ENCODE peak calls at places on chromosomes 3 and 15, in four cellular contexts. One of them, this sample, is unnamed. For H3K4me1 and H3K36me3, the result is how much of the 10 kb centered on the place peaks cover.

GRCh38 chr3:12729313-12729676 is 29.8 kb downstream of the TMEM40 start:
- DNase-seq in right atrium auricular region: no peak
- DNase-seq in right lobe of liver: no peak
- DNase-seq in ovary: no peak
- DNase-seq in this sample: no peak

GRCh38 chr15:27088584-27089232 is 117.7 kb downstream of the GABRG3 start:
- DNase-seq in ovary: no peak
- DNase-seq in right atrium auricular region: no peak
- DNase-seq in right lobe of liver: no peak
- DNase-seq in this sample: no peak

GRCh38 chr3:123431007-123431657 is 17.8 kb downstream of the ADCY5 start:
- DNase-seq in right lobe of liver: no peak
- DNase-seq in right atrium auricular region: no peak
- DNase-seq in ovary: no peak
- DNase-seq in this sample: no peak

GRCh38 chr15:55742498-55742926 is 440 bp downstream of the PRTG start:
- DNase-seq in right lobe of liver: peak
- DNase-seq in ovary: peak
- DNase-seq in right atrium auricular region: no peak
- DNase-seq in this sample: peak

GRCh38 chr15:73944161-73945099 is 18.2 kb downstream of the LOXL1 start:
- DNase-seq in right atrium auricular region: no peak
- DNase-seq in right lobe of liver: no peak
- DNase-seq in ovary: no peak
- DNase-seq in this sample: no peak

GRCh38 chr3:190127207-190127606 is 6.5 kb upstream of the P3H2 start:
- DNase-seq in right atrium auricular region: no peak
- DNase-seq in right lobe of liver: no peak
- DNase-seq in ovary: no peak
- DNase-seq in this sample: no peak

GRCh38 chr3:190983875-190984274 is 121.4 kb upstream of the GMNC start:
- DNase-seq in ovary: no peak
- DNase-seq in right atrium auricular region: no peak
- DNase-seq in right lobe of liver: no peak
- DNase-seq in this sample: no peak

GRCh38 chr15:96160269-96160668 is 170.2 kb upstream of the NR2F2 start:
- DNase-seq in right atrium auricular region: no peak
- DNase-seq in ovary: peak
- DNase-seq in right lobe of liver: no peak
- DNase-seq in this sample: no peak

GRCh38 chr3:149319750-149320149 is 13.7 kb downstream of the TM4SF18 start:
- DNase-seq in right atrium auricular region: no peak
- DNase-seq in ovary: no peak
- DNase-seq in right lobe of liver: no peak
- DNase-seq in this sample: no peak

GRCh38 chr15:45454825-45455224 is 67.7 kb downstream of the SLC30A4 start:
- DNase-seq in right lobe of liver: peak
- DNase-seq in ovary: peak
- DNase-seq in right atrium auricular region: no peak
- DNase-seq in this sample: peak

GRCh38 chr3:120681506-120682038 is 467 bp downstream of the HGD start:
- DNase-seq in right lobe of liver: no peak
- DNase-seq in right atrium auricular region: no peak
- DNase-seq in ovary: no peak
- DNase-seq in this sample: no peak

GRCh38 chr3:188284455-188285212 is 130.7 kb downstream of the LPP start:
- DNase-seq in ovary: no peak
- DNase-seq in right atrium auricular region: no peak
- DNase-seq in right lobe of liver: no peak
- DNase-seq in this sample: no peak

GRCh38 chr3:14803981-14804834 is 14.6 kb upstream of the FGD5 start:
- DNase-seq in right lobe of liver: no peak
- DNase-seq in ovary: no peak
- DNase-seq in right atrium auricular region: no peak
- DNase-seq in this sample: no peak

GRCh38 chr3:12294885-12295580 is 6.2 kb downstream of the PPARG start:
- DNase-seq in right lobe of liver: no peak
- DNase-seq in ovary: no peak
- DNase-seq in right atrium auricular region: no peak
- DNase-seq in this sample: no peak

GRCh38 chr3:101300073-101300472 is 20.3 kb downstream of the IMPG2 start:
- DNase-seq in right lobe of liver: no peak
- DNase-seq in right atrium auricular region: no peak
- DNase-seq in ovary: no peak
- DNase-seq in this sample: no peak

GRCh38 chr3:111073186-111073585 is 1.6 kb downstream of the NECTIN3 start:
- DNase-seq in right atrium auricular region: no peak
- DNase-seq in right lobe of liver: no peak
- DNase-seq in ovary: no peak
- DNase-seq in this sample: peak

GRCh38 chr3:107938128-107938527 is 152.7 kb downstream of the CD47 start:
- DNase-seq in right lobe of liver: no peak
- DNase-seq in right atrium auricular region: no peak
- DNase-seq in ovary: no peak
- DNase-seq in this sample: peak

GRCh38 chr3:156472150-156472549 is 82.8 kb downstream of the SSR3 start:
- DNase-seq in ovary: no peak
- DNase-seq in right lobe of liver: no peak
- DNase-seq in right atrium auricular region: no peak
- DNase-seq in this sample: no peak

GRCh38 chr15:85563328-85563727 is 182.9 kb downstream of the AKAP13 start:
- DNase-seq in right lobe of liver: no peak
- DNase-seq in ovary: no peak
- DNase-seq in right atrium auricular region: no peak
- DNase-seq in this sample: no peak

GRCh38 chr3:124780356-124780755 is 50.1 kb downstream of the UMPS start:
- DNase-seq in right lobe of liver: no peak
- DNase-seq in right atrium auricular region: peak
- DNase-seq in ovary: peak
- DNase-seq in this sample: peak

GRCh38 chr3:71492566-71492965 is 91.0 kb downstream of the FOXP1 start:
- DNase-seq in right lobe of liver: no peak
- DNase-seq in right atrium auricular region: no peak
- DNase-seq in ovary: no peak
- DNase-seq in this sample: no peak

GRCh38 chr15:79897701-79898113 is 893 bp upstream of the MTHFS start:
- DNase-seq in right lobe of liver: no peak
- DNase-seq in right atrium auricular region: no peak
- DNase-seq in ovary: no peak
- DNase-seq in this sample: no peak

GRCh38 chr3:184561329-184562145 is at the start of gene EPHB3:
- DNase-seq in ovary: peak
- DNase-seq in right atrium auricular region: peak
- DNase-seq in right lobe of liver: peak
- DNase-seq in this sample: peak

GRCh38 chr15:38050529-38050928 is 116.1 kb downstream of the TMCO5A start:
- DNase-seq in right atrium auricular region: no peak
- DNase-seq in right lobe of liver: no peak
- DNase-seq in ovary: no peak
- DNase-seq in this sample: no peak

GRCh38 chr3:9934235-9934621 is 594 bp downstream of the CRELD1 start:
- DNase-seq in ovary: no peak
- DNase-seq in right atrium auricular region: no peak
- DNase-seq in right lobe of liver: no peak
- DNase-seq in this sample: no peak

GRCh38 chr3:143098032-143098764 is 21.4 kb upstream of the CHST2 start:
- DNase-seq in ovary: no peak
- DNase-seq in right lobe of liver: no peak
- DNase-seq in right atrium auricular region: no peak
- DNase-seq in this sample: no peak

GRCh38 chr3:186640473-186640818 is 247 bp downstream of the FETUB start:
- DNase-seq in right lobe of liver: peak
- DNase-seq in right atrium auricular region: no peak
- DNase-seq in ovary: no peak
- DNase-seq in this sample: no peak

GRCh38 chr3:52153389-52154096 is 680 bp downstream of the POC1A start:
- DNase-seq in right atrium auricular region: no peak
- DNase-seq in ovary: peak
- DNase-seq in right lobe of liver: no peak
- DNase-seq in this sample: peak

GRCh38 chr3:159796744-159797143 is 191.9 kb upstream of the IL12A start:
- DNase-seq in ovary: no peak
- DNase-seq in right atrium auricular region: no peak
- DNase-seq in right lobe of liver: no peak
- DNase-seq in this sample: no peak

GRCh38 chr15:74036271-74037170 is 42.0 kb downstream of the PML start:
- DNase-seq in ovary: no peak
- DNase-seq in right lobe of liver: peak
- DNase-seq in right atrium auricular region: no peak
- DNase-seq in this sample: peak

GRCh38 chr3:11810276-11810675 is 36.4 kb downstream of the TAMM41 start:
- DNase-seq in right lobe of liver: no peak
- DNase-seq in right atrium auricular region: no peak
- DNase-seq in ovary: no peak
- DNase-seq in this sample: no peak

GRCh38 chr3:161854232-161854771 is 357.7 kb downstream of the OTOL1 start:
- DNase-seq in ovary: no peak
- DNase-seq in right lobe of liver: no peak
- DNase-seq in right atrium auricular region: no peak
- DNase-seq in this sample: no peak

GRCh38 chr15:51969728-51970127 is 1.9 kb downstream of the LEO1 start:
- DNase-seq in right atrium auricular region: no peak
- DNase-seq in ovary: no peak
- DNase-seq in right lobe of liver: no peak
- DNase-seq in this sample: no peak

GRCh38 chr15:38253448-38253847 is 812 bp downstream of the SPRED1 start:
- DNase-seq in right lobe of liver: no peak
- DNase-seq in right atrium auricular region: no peak
- DNase-seq in ovary: no peak
- DNase-seq in this sample: peak

GRCh38 chr15:73265536-73266153 is 103.1 kb downstream of the HCN4 start:
- DNase-seq in right lobe of liver: no peak
- DNase-seq in right atrium auricular region: no peak
- DNase-seq in ovary: peak
- DNase-seq in this sample: peak

GRCh38 chr3:157447026-157447694 is 10.5 kb downstream of the PTX3 start:
- DNase-seq in ovary: no peak
- DNase-seq in right lobe of liver: no peak
- DNase-seq in right atrium auricular region: no peak
- DNase-seq in this sample: no peak

GRCh38 chr3:132399054-132399929 is 18.0 kb upstream of the DNAJC13 start:
- DNase-seq in ovary: no peak
- DNase-seq in right atrium auricular region: no peak
- DNase-seq in right lobe of liver: no peak
- DNase-seq in this sample: no peak

GRCh38 chr15:89105147-89105546 is 16.9 kb downstream of the ABHD2 start:
- DNase-seq in ovary: no peak
- DNase-seq in right lobe of liver: no peak
- DNase-seq in right atrium auricular region: no peak
- DNase-seq in this sample: no peak

GRCh38 chr3:18853269-18853668 is 295.0 kb upstream of the KCNH8 start:
- DNase-seq in right lobe of liver: no peak
- DNase-seq in right atrium auricular region: no peak
- DNase-seq in ovary: no peak
- DNase-seq in this sample: no peak

GRCh38 chr3:171874251-171874679 is 31.1 kb downstream of the TMEM212 start:
- DNase-seq in ovary: no peak
- DNase-seq in right lobe of liver: no peak
- DNase-seq in right atrium auricular region: no peak
- DNase-seq in this sample: peak
- H3K27ac ChIP-seq in ovary: peak
- H3K27ac ChIP-seq in right lobe of liver: no peak
- H3K27ac ChIP-seq in right atrium auricular region: peak
- H3K27ac ChIP-seq in this sample: peak

DNA sequence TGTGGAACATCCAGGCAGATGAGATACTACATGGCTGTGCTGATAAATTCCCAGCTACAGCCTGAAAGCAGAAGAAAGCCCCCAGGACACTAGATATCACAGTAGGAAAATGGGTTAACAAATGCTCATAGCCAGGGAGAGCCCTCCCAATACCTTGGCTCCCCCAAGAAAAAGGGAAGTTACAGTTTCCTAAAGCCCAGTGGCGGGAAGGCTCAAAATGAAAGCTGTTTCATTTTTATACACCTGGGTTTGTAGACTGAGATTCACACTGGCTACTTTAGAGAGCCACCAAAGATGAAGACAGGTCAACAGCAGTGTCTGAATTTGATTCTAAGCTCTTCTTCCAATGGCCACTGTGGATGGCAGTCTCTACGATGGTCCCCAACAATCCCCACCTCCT is 55.0 kb upstream of the TOPAZ1 start:
- DNase-seq in right lobe of liver: no peak
- DNase-seq in ovary: no peak
- DNase-seq in right atrium auricular region: no peak
- DNase-seq in this sample: no peak
- H3K4me1 ChIP-seq in right lobe of liver: under half
- H3K4me1 ChIP-seq in ovary: under half
- H3K4me1 ChIP-seq in right atrium auricular region: under half
- H3K4me1 ChIP-seq in this sample: under half

GRCh38 chr15:78265752-78266224 is 1.4 kb downstream of the DNAJA4 start:
- DNase-seq in ovary: no peak
- DNase-seq in right lobe of liver: no peak
- DNase-seq in right atrium auricular region: no peak
- DNase-seq in this sample: no peak
- H3K36me3 ChIP-seq in ovary: under half
- H3K36me3 ChIP-seq in right lobe of liver: under half
- H3K36me3 ChIP-seq in right atrium auricular region: under half
- H3K36me3 ChIP-seq in this sample: under half

GRCh38 chr3:42355612-42356011 is 54.8 kb downstream of the LYZL4 start:
- DNase-seq in right lobe of liver: no peak
- DNase-seq in ovary: no peak
- DNase-seq in right atrium auricular region: no peak
- DNase-seq in this sample: no peak

GRCh38 chr3:42347928-42348327 is 62.5 kb downstream of the LYZL4 start:
- DNase-seq in ovary: no peak
- DNase-seq in right atrium auricular region: no peak
- DNase-seq in right lobe of liver: no peak
- DNase-seq in this sample: no peak

GRCh38 chr3:42349765-42350594 is 60.4 kb downstream of the LYZL4 start:
- DNase-seq in right lobe of liver: no peak
- DNase-seq in ovary: no peak
- DNase-seq in right atrium auricular region: no peak
- DNase-seq in this sample: no peak

GRCh38 chr3:42353632-42354031 is 56.8 kb downstream of the LYZL4 start:
- DNase-seq in right atrium auricular region: no peak
- DNase-seq in right lobe of liver: no peak
- DNase-seq in ovary: no peak
- DNase-seq in this sample: no peak

DNA sequence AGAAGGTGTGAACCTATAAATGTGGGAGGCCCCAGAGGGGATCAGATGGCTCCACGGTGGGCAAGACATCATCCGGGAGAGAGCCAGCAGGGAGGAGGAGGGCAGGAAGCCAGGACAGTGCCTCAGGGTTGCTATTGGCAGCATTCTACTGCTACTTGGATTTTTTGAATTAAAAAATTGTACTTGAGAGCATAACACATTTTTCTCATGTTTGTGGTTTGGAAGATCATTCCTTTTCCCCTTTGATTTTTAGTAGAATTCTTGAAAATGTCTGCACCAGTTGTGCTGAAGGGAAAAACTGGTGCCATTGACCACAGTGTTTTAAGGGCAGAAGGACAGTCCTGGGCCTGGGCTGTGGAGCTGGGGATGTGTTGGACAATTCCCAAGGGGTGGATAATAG is 59.2 kb downstream of the LYZL4 start:
- DNase-seq in right lobe of liver: no peak
- DNase-seq in right atrium auricular region: no peak
- DNase-seq in ovary: no peak
- DNase-seq in this sample: no peak
- H3K27ac ChIP-seq in right lobe of liver: no peak
- H3K27ac ChIP-seq in right atrium auricular region: no peak
- H3K27ac ChIP-seq in ovary: no peak
- H3K27ac ChIP-seq in this sample: no peak

This sample was measured in SJSA1.